ENCODE peak calls at places on chromosome 22, in six cellular contexts. Y is PC-3, U is GM23338, X is PC-9, E is GM23248, O is MM.1S. P is an unnamed sample.

GRCh38 chr22:17946691-17947367 is 77.5 kb downstream of the MICAL3 start:
- DNase-seq in Y (no peak), E (no peak), X (no peak), O (no peak), U (no peak), P (no peak)

GRCh38 chr22:23684561-23685031 is 6.2 kb upstream of the RGL4 start:
- DNase-seq in Y (no peak), X (no peak), O (no peak), U (no peak), E (peak; percentile 3), P (no peak)

GRCh38 chr22:33018232-33018864 is 39.8 kb downstream of the SYN3 start:
- DNase-seq in U (peak; percentile 90), X (no peak), Y (peak; percentile 46), O (peak; percentile 42), E (peak; percentile 65), P (peak; percentile 73)

GRCh38 chr22:46145896-46146295 is 4.4 kb upstream of the PPARA start:
- DNase-seq in O (no peak), E (no peak), Y (no peak), X (no peak), U (no peak), P (no peak)

GRCh38 chr22:22685586-22685985 is 41.2 kb downstream of the GGTLC2 start:
- DNase-seq in X (no peak), U (no peak), O (no peak), Y (no peak), E (no peak), P (no peak)

GRCh38 chr22:23054531-23055257 is 15.6 kb upstream of the GNAZ start:
- DNase-seq in X (no peak), U (no peak), O (peak; percentile 50), E (no peak), Y (no peak), P (no peak)

GRCh38 chr22:44580176-44580575 is 82.1 kb upstream of the RTL6 start:
- DNase-seq in X (no peak), E (no peak), U (no peak), O (no peak), Y (no peak), P (no peak)

GRCh38 chr22:40855960-40856512 is 403 bp downstream of the ST13 start:
- DNase-seq in Y (no peak), E (peak; percentile 69), U (peak; percentile 67), O (peak; percentile 28), X (peak; percentile 36), P (peak; percentile 79)

GRCh38 chr22:17951315-17951714 is 73.0 kb downstream of the MICAL3 start:
- DNase-seq in E (no peak), Y (no peak), U (no peak), O (no peak), X (no peak), P (no peak)

GRCh38 chr22:31692186-31692886 is 30.3 kb upstream of the PISD start:
- DNase-seq in Y (peak; percentile 59), X (no peak), U (no peak), O (no peak), E (peak; percentile 57), P (no peak)

GRCh38 chr22:19797631-19798319 is 37.2 kb downstream of the TBX1 start:
- DNase-seq in Y (no peak), X (no peak), U (no peak), O (no peak), E (no peak), P (no peak)

GRCh38 chr22:22865311-22866072 is 22.1 kb upstream of the IGLL5 start:
- DNase-seq in E (no peak), Y (no peak), U (no peak), X (no peak), O (peak; percentile 92), P (no peak)

GRCh38 chr22:36348760-36349159 is 39.0 kb downstream of the MYH9 start:
- DNase-seq in Y (no peak), E (no peak), O (no peak), X (no peak), U (no peak), P (no peak)
- H3F3A ChIP-seq in Y (no peaks in the 10 kb centered on the region), E (peaks cover 52% of the 10 kb centered on the region), O (peaks cover 8% of the 10 kb centered on the region), X (peaks cover 88% of the 10 kb centered on the region), U (peaks cover 2% of the 10 kb centered on the region), P (peaks cover 4% of the 10 kb centered on the region)

DNA sequence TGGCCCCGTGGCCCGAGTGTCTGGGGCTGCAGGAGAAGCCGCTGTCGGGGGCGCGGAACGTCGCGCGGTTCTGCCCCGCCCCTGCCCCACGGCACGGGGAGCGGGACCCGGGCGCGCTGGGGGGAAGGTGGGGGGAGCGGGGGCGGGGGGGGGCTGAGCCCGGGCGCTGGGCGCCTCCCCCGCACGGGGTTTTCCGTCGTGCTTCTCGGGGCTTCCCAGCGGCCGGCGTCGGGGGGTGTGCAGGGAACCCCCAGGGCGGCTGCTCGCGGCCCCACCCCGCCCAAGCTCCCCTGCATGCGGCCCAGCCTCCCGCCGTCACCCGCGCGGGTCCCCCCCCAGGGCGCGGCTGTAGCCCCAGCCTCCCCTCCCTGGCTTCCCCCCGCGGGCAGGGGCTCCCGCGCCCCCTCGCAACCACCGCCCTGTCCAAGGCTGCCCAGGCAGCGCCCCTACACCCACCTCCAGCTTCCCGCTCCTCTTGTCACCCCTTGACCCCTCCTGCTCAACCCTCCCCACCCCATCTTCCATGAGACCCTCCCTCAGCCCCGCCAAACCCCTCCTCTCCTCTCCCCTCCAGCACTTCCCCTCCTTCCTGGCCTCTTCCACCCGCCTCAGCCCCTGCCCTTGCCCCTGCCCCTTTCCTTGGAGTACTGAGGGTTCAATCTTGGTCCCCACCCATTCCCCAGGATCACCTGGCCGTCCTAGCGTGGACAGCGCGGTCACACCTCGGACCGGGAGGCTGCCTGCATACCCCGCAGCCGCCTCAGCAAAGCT is 1.7 kb downstream of the IL17REL start:
- DNase-seq in U (no peak), O (no peak), X (no peak), E (no peak), Y (no peak), P (no peak)
- TF ChIP-seq EZH2 in U (peak; percentile 68), O (peak; percentile 82), X (no peak), E (no peak), Y (no peak), P (peak; percentile 48)

DNA sequence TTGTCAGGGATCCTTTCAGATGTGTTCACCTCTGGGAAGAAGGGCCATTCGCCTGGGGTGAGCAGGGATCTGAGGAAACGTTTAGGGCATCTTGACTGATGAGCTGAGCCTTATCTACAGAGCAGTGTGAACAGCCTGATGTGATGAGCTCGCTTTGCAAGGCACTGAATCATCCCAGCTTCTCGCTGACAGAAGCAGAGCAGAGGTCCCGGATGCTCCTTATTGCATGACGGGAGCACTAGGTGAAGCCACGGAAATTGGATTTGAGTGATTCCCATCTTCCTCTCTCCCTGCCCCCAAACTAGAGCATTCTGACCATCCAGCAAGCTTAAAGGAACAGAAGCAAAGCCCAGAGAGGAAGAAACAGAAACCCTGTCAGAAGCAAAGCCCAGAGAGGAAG is 46.5 kb downstream of the SEZ6L start:
- DNase-seq in Y (no peak), U (no peak), O (no peak), E (no peak), X (no peak), P (no peak)
- H3F3A ChIP-seq in Y (no peaks in the 10 kb centered on the region), U (no peaks in the 10 kb centered on the region), O (no peaks in the 10 kb centered on the region), E (no peaks in the 10 kb centered on the region), X (no peaks in the 10 kb centered on the region), P (no peaks in the 10 kb centered on the region)

GRCh38 chr22:29480512-29481264 is 670 bp downstream of the NEFH start:
- DNase-seq in Y (no peak), O (no peak), X (peak; percentile 64), U (peak; percentile 75), E (peak; percentile 65), P (peak; percentile 82)
- TF ChIP-seq EZH2 in Y (no peak), O (no peak), X (no peak), U (peak; percentile 28), E (no peak), P (peak; percentile 96)

GRCh38 chr22:41935015-41935908 is 8.7 kb upstream of the TNFRSF13C start:
- DNase-seq in Y (no peak), O (no peak), U (no peak), E (no peak), X (no peak), P (no peak)
- H3F3A ChIP-seq in Y (no peaks in the 10 kb centered on the region), O (peaks cover 14% of the 10 kb centered on the region), U (peaks cover 5% of the 10 kb centered on the region), E (peaks cover 5% of the 10 kb centered on the region), X (peaks cover 11% of the 10 kb centered on the region), P (peaks cover 6% of the 10 kb centered on the region)